ENCODE peak calls at places on chromosomes 5 and 9, in four cellular contexts. One of them, this sample, is unnamed.

GRCh38 chr9:36137392-36138004 is 965 bp downstream of the GLIPR2 start:
- DNase-seq in fibroblast of pulmonary artery: peak
- DNase-seq in thoracic aorta: no peak
- DNase-seq in GM23248: peak
- DNase-seq in this sample: no peak

GRCh38 chr9:111598730-111599091 is 736 bp downstream of the PTGR1 start:
- DNase-seq in fibroblast of pulmonary artery: peak
- DNase-seq in thoracic aorta: peak
- DNase-seq in GM23248: peak
- DNase-seq in this sample: no peak

GRCh38 chr9:131635285-131635684 is 90.0 kb downstream of the PRRT1B start:
- DNase-seq in fibroblast of pulmonary artery: peak
- DNase-seq in thoracic aorta: peak
- DNase-seq in GM23248: peak
- DNase-seq in this sample: peak

GRCh38 chr5:168734657-168735344 is 155.6 kb upstream of the PANK3 start:
- DNase-seq in fibroblast of pulmonary artery: peak
- DNase-seq in thoracic aorta: peak
- DNase-seq in GM23248: peak
- DNase-seq in this sample: no peak

GRCh38 chr9:76916231-76916630 is 10.3 kb upstream of the PRUNE2 start:
- DNase-seq in fibroblast of pulmonary artery: no peak
- DNase-seq in thoracic aorta: no peak
- DNase-seq in GM23248: no peak
- DNase-seq in this sample: no peak

GRCh38 chr5:117947836-117948235 is 1040.5 kb downstream of the DTWD2 start:
- DNase-seq in fibroblast of pulmonary artery: no peak
- DNase-seq in thoracic aorta: no peak
- DNase-seq in GM23248: no peak
- DNase-seq in this sample: no peak

GRCh38 chr5:134509308-134510040 is 16.0 kb upstream of the JADE2 start:
- DNase-seq in fibroblast of pulmonary artery: peak
- DNase-seq in thoracic aorta: no peak
- DNase-seq in GM23248: peak
- DNase-seq in this sample: no peak

GRCh38 chr9:82108474-82108873 is 119.9 kb downstream of the SPATA31D1 start:
- DNase-seq in fibroblast of pulmonary artery: no peak
- DNase-seq in thoracic aorta: no peak
- DNase-seq in GM23248: no peak
- DNase-seq in this sample: no peak

GRCh38 chr9:115838417-115838816 is 315.2 kb upstream of the PAPPA start:
- DNase-seq in fibroblast of pulmonary artery: no peak
- DNase-seq in thoracic aorta: no peak
- DNase-seq in GM23248: no peak
- DNase-seq in this sample: no peak

GRCh38 chr5:74517700-74518099 is 122.8 kb downstream of the ENC1 start:
- DNase-seq in fibroblast of pulmonary artery: peak
- DNase-seq in thoracic aorta: no peak
- DNase-seq in GM23248: peak
- DNase-seq in this sample: no peak

GRCh38 chr9:127954831-127955293 is 17.2 kb upstream of the DPM2 start:
- DNase-seq in fibroblast of pulmonary artery: no peak
- DNase-seq in thoracic aorta: no peak
- DNase-seq in GM23248: no peak
- DNase-seq in this sample: no peak

GRCh38 chr9:124392855-124393460 is 22.3 kb downstream of the PSMB7 start:
- DNase-seq in fibroblast of pulmonary artery: peak
- DNase-seq in thoracic aorta: no peak
- DNase-seq in GM23248: peak
- DNase-seq in this sample: peak

GRCh38 chr5:174751154-174751990 is 27.0 kb downstream of the MSX2 start:
- DNase-seq in fibroblast of pulmonary artery: no peak
- DNase-seq in thoracic aorta: no peak
- DNase-seq in GM23248: peak
- DNase-seq in this sample: no peak
- H3K4me3 ChIP-seq in fibroblast of pulmonary artery: peak
- H3K4me3 ChIP-seq in thoracic aorta: peak
- H3K4me3 ChIP-seq in GM23248: peak
- H3K4me3 ChIP-seq in this sample: peak

DNA sequence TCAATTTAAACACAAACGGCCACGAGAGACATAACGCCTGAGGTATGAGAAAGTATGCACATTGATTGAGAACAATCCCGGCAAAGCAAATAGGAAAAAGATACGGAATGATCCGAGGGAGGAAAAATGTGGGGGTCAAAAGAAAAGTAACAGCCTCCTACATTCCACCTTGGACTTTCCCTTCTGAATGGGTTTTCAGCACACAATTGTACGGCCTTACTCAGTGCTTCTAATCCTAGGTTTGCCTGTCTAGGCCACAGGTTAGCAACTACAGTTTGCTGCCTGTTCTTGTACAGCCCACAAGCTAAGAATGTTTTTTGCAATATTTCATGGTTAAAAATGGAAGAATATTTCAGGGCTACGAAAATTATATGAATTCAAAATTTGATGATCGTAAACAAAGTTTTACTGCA is 46.2 kb upstream of the RNF20 start:
- DNase-seq in fibroblast of pulmonary artery: no peak
- DNase-seq in thoracic aorta: no peak
- DNase-seq in GM23248: no peak
- DNase-seq in this sample: no peak
- H3K4me3 ChIP-seq in fibroblast of pulmonary artery: no peak
- H3K4me3 ChIP-seq in thoracic aorta: peak
- H3K4me3 ChIP-seq in GM23248: peak
- H3K4me3 ChIP-seq in this sample: peak

GRCh38 chr5:167571824-167572223 is 719.6 kb upstream of the WWC1 start:
- DNase-seq in fibroblast of pulmonary artery: no peak
- DNase-seq in thoracic aorta: no peak
- DNase-seq in GM23248: no peak
- DNase-seq in this sample: no peak

GRCh38 chr5:167576126-167576525 is 715.3 kb upstream of the WWC1 start:
- DNase-seq in fibroblast of pulmonary artery: no peak
- DNase-seq in thoracic aorta: no peak
- DNase-seq in GM23248: peak
- DNase-seq in this sample: no peak

GRCh38 chr5:167574381-167574780 is 717.1 kb upstream of the WWC1 start:
- DNase-seq in fibroblast of pulmonary artery: no peak
- DNase-seq in thoracic aorta: no peak
- DNase-seq in GM23248: peak
- DNase-seq in this sample: no peak

GRCh38 chr5:167570431-167570830 is 721.0 kb upstream of the WWC1 start:
- DNase-seq in fibroblast of pulmonary artery: no peak
- DNase-seq in thoracic aorta: no peak
- DNase-seq in GM23248: no peak
- DNase-seq in this sample: no peak

GRCh38 chr5:167573274-167574127 is 717.9 kb upstream of the WWC1 start:
- DNase-seq in fibroblast of pulmonary artery: peak
- DNase-seq in thoracic aorta: no peak
- DNase-seq in GM23248: peak
- DNase-seq in this sample: no peak
- H3K4me3 ChIP-seq in fibroblast of pulmonary artery: peak
- H3K4me3 ChIP-seq in thoracic aorta: peak
- H3K4me3 ChIP-seq in GM23248: peak
- H3K4me3 ChIP-seq in this sample: peak

GRCh38 chr9:21605489-21605931 is 123.4 kb upstream of the IFNE start:
- DNase-seq in fibroblast of pulmonary artery: peak
- DNase-seq in thoracic aorta: no peak
- DNase-seq in GM23248: peak
- DNase-seq in this sample: peak
- H3K4me3 ChIP-seq in fibroblast of pulmonary artery: no peak
- H3K4me3 ChIP-seq in thoracic aorta: no peak
- H3K4me3 ChIP-seq in GM23248: peak
- H3K4me3 ChIP-seq in this sample: no peak

DNA sequence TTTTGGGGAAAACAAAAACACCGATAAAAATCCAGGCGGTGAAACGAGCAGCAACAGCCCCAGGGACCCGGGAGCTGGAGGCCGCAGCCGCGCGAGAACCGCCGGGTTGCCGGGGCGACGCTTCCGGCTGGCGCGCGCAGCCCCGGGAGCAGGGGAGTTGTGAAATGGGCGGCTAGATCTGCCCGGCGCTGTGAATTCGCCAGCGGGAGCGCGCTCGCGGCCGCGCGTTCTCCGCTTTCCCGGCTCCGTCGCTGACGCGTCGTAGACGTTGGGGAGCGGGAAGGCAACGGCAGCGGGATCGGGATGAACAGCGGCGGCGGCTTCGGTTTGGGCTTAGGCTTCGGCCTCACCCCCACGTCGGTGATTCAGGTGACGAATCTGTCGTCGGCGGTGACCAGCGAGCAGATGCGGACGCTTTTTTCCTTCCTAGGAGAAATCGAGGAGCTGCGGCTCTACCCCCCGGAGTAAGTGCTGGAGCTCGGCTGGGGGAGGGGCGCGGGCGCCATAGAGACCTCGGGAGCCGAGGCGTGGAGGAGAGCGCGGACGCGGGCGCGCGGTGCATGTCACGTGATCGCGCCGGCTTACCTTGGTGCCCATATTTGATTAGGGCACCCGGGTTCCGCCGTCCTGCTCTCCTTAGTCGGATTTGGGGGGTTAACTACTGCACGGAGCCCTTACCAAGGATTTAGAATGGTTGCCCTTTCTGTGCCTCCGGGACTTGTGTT is at the start of gene SREK1:
- DNase-seq in fibroblast of pulmonary artery: peak
- DNase-seq in thoracic aorta: peak
- DNase-seq in GM23248: peak
- DNase-seq in this sample: peak
- H3K4me3 ChIP-seq in fibroblast of pulmonary artery: peak
- H3K4me3 ChIP-seq in thoracic aorta: peak
- H3K4me3 ChIP-seq in GM23248: peak
- H3K4me3 ChIP-seq in this sample: peak

DNA sequence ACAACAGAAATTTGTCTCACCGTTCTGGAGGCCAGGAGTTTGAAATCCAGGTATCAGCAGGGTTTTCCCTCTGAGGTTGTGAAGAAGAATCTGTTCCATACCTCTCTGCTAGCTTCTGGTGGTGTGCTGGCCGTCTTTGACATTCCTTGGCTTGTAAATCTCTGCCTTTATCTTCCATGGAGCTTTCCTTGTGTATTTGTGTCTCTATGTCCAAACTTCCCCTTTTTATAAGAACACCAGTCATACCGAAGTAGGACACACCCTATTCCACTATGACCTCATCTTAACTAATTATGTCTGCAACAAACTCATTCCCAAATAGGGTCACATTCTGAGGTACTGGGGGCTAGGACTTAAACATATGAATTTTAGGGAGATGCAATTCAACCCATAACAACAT is 38.3 kb downstream of the PRKACG start:
- DNase-seq in fibroblast of pulmonary artery: no peak
- DNase-seq in thoracic aorta: no peak
- DNase-seq in GM23248: no peak
- DNase-seq in this sample: no peak
- H3K4me3 ChIP-seq in fibroblast of pulmonary artery: no peak
- H3K4me3 ChIP-seq in thoracic aorta: peak
- H3K4me3 ChIP-seq in GM23248: no peak
- H3K4me3 ChIP-seq in this sample: no peak

DNA sequence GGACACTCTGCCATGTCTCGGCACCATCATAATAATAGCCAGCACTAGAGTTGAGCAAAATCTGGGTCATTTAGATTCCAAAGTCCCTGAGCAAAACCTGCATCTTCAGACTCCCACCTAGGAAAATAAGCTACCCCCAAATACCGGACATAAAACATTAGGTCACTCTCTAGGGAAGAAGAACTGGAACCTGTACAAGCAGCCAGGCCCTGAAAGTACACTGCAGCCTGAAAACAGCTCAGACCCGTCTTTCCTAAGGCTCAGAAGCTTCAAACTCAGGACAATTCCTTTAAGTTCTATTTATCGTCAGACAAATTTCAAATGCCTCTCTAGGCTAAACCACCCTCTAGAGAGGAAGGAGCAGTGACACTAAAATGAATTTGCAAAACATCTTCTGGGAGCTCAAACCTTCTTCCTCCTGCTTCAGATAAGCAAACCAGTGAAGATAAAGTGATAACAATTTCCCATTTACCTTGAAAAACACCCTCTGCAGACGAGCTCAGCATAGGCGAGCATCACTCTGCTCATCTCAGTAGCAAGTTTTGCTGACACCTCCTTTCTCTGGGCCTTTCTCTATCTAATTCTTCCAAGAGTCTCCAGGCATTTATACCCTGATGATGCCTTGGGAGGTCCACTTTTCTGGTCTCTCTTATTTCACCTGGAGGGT is 34.0 kb downstream of the ADAM19 start:
- DNase-seq in fibroblast of pulmonary artery: peak
- DNase-seq in thoracic aorta: no peak
- DNase-seq in GM23248: peak
- DNase-seq in this sample: no peak
- H3K4me3 ChIP-seq in fibroblast of pulmonary artery: peak
- H3K4me3 ChIP-seq in thoracic aorta: peak
- H3K4me3 ChIP-seq in GM23248: peak
- H3K4me3 ChIP-seq in this sample: no peak

DNA sequence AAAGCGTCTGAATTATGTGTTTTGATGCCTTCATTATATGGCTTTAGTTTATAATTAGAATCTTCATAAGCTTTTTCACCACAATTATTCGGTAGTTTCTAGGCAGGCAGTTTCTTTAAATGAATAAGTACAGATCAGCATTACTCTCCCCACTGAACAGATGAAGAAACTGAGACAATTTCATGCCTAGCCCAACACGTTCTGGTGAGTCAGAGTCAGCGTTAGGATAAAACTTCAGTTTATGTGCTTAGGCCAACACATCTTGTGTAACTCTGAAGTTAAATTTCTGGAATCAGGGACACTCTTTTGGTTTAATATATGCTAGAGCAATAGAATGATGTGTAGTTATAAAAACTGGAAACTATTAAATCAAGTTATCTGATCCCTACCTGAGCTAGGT is 186.7 kb upstream of the ELL2 start:
- DNase-seq in fibroblast of pulmonary artery: no peak
- DNase-seq in thoracic aorta: no peak
- DNase-seq in GM23248: no peak
- DNase-seq in this sample: no peak
- H3K4me3 ChIP-seq in fibroblast of pulmonary artery: no peak
- H3K4me3 ChIP-seq in thoracic aorta: no peak
- H3K4me3 ChIP-seq in GM23248: no peak
- H3K4me3 ChIP-seq in this sample: no peak

This sample was measured in AG09309.